ENCODE peak calls at places on chromosome 12, in nine cellular contexts. One of them, this sample, is unnamed.

GRCh38 chr12:100830003-100830795 is 35.6 kb downstream of the ANO4 start:
- DNase-seq in AG04450: no peak
- DNase-seq in ovary: no peak
- DNase-seq in thyroid gland: no peak
- DNase-seq in H9: no peak
- DNase-seq in OCI-LY7: no peak
- DNase-seq in Peyer's patch: no peak
- DNase-seq in PC-3: no peak
- DNase-seq in HCT116: no peak
- DNase-seq in this sample: no peak

GRCh38 chr12:28035483-28035882 is 63.0 kb upstream of the PTHLH start:
- DNase-seq in AG04450: no peak
- DNase-seq in ovary: no peak
- DNase-seq in thyroid gland: no peak
- DNase-seq in H9: no peak
- DNase-seq in OCI-LY7: no peak
- DNase-seq in Peyer's patch: no peak
- DNase-seq in PC-3: peak
- DNase-seq in HCT116: no peak
- DNase-seq in this sample: no peak

GRCh38 chr12:71671816-71672215 is 7.7 kb downstream of the THAP2 start:
- DNase-seq in AG04450: no peak
- DNase-seq in ovary: no peak
- DNase-seq in thyroid gland: no peak
- DNase-seq in H9: no peak
- DNase-seq in OCI-LY7: no peak
- DNase-seq in Peyer's patch: no peak
- DNase-seq in PC-3: no peak
- DNase-seq in HCT116: no peak
- DNase-seq in this sample: no peak

GRCh38 chr12:42296503-42297109 is 29.3 kb downstream of the ZCRB1 start:
- DNase-seq in AG04450: no peak
- DNase-seq in ovary: no peak
- DNase-seq in thyroid gland: no peak
- DNase-seq in H9: no peak
- DNase-seq in OCI-LY7: peak
- DNase-seq in Peyer's patch: no peak
- DNase-seq in PC-3: peak
- DNase-seq in HCT116: no peak
- DNase-seq in this sample: no peak

GRCh38 chr12:47079365-47079893 is at the start of gene PCED1B:
- DNase-seq in AG04450: no peak
- DNase-seq in ovary: peak
- DNase-seq in thyroid gland: peak
- DNase-seq in H9: peak
- DNase-seq in OCI-LY7: peak
- DNase-seq in Peyer's patch: peak
- DNase-seq in PC-3: peak
- DNase-seq in HCT116: no peak
- DNase-seq in this sample: peak

GRCh38 chr12:58026892-58027891 is 85.8 kb downstream of the ATP23 start:
- DNase-seq in AG04450: no peak
- DNase-seq in ovary: no peak
- DNase-seq in thyroid gland: no peak
- DNase-seq in H9: no peak
- DNase-seq in OCI-LY7: no peak
- DNase-seq in Peyer's patch: no peak
- DNase-seq in PC-3: no peak
- DNase-seq in HCT116: no peak
- DNase-seq in this sample: no peak

GRCh38 chr12:46919666-46920065 is 93.9 kb upstream of the SLC38A4 start:
- DNase-seq in AG04450: no peak
- DNase-seq in ovary: no peak
- DNase-seq in thyroid gland: no peak
- DNase-seq in H9: no peak
- DNase-seq in OCI-LY7: no peak
- DNase-seq in Peyer's patch: no peak
- DNase-seq in PC-3: no peak
- DNase-seq in HCT116: no peak
- DNase-seq in this sample: no peak

GRCh38 chr12:43338848-43339526 is 213.0 kb downstream of the ADAMTS20 start:
- DNase-seq in AG04450: no peak
- DNase-seq in ovary: no peak
- DNase-seq in thyroid gland: no peak
- DNase-seq in H9: no peak
- DNase-seq in OCI-LY7: no peak
- DNase-seq in Peyer's patch: no peak
- DNase-seq in PC-3: peak
- DNase-seq in HCT116: peak
- DNase-seq in this sample: no peak

GRCh38 chr12:19707948-19708409 is 268.7 kb downstream of the AEBP2 start:
- DNase-seq in AG04450: no peak
- DNase-seq in ovary: no peak
- DNase-seq in thyroid gland: no peak
- DNase-seq in H9: no peak
- DNase-seq in OCI-LY7: no peak
- DNase-seq in Peyer's patch: no peak
- DNase-seq in PC-3: peak
- DNase-seq in HCT116: peak
- DNase-seq in this sample: no peak

GRCh38 chr12:131765961-131766360 is 55.1 kb downstream of the SFSWAP start:
- DNase-seq in AG04450: no peak
- DNase-seq in ovary: no peak
- DNase-seq in thyroid gland: no peak
- DNase-seq in H9: no peak
- DNase-seq in OCI-LY7: no peak
- DNase-seq in Peyer's patch: no peak
- DNase-seq in PC-3: no peak
- DNase-seq in HCT116: no peak
- DNase-seq in this sample: no peak

GRCh38 chr12:64178122-64178521 is 44.0 kb downstream of the KICS2 start:
- DNase-seq in AG04450: peak
- DNase-seq in ovary: no peak
- DNase-seq in thyroid gland: no peak
- DNase-seq in H9: no peak
- DNase-seq in OCI-LY7: no peak
- DNase-seq in Peyer's patch: no peak
- DNase-seq in PC-3: peak
- DNase-seq in HCT116: no peak
- DNase-seq in this sample: no peak

DNA sequence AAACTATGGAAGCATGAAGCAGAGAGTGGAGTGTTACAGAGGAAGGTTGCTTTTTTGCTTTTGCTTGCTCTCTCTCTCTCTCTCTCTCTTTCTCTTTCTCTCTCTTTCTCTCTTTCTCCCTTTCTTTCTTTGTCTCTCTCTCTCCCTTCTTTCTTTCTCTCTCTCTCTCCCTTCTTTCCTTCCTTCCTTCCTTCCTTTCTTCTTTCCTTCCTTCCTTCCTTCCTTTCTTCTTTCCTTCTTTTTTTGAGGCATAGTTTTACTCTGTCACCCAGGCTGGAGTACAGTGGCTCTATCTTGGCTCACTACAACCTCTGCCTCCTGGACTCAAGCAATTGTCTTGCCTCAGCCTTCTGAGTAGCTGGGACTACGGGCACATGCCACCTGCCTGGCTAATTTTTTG is 7.6 kb downstream of the ARHGDIB start:
- DNase-seq in AG04450: no peak
- DNase-seq in ovary: no peak
- DNase-seq in thyroid gland: no peak
- DNase-seq in H9: no peak
- DNase-seq in OCI-LY7: no peak
- DNase-seq in Peyer's patch: no peak
- DNase-seq in PC-3: no peak
- DNase-seq in HCT116: no peak
- DNase-seq in this sample: no peak
- H3K27ac ChIP-seq in AG04450: no peak
- H3K27ac ChIP-seq in ovary: no peak
- H3K27ac ChIP-seq in thyroid gland: no peak
- H3K27ac ChIP-seq in H9: no peak
- H3K27ac ChIP-seq in OCI-LY7: peak
- H3K27ac ChIP-seq in Peyer's patch: peak
- H3K27ac ChIP-seq in PC-3: no peak
- H3K27ac ChIP-seq in HCT116: no peak
- H3K27ac ChIP-seq in this sample: peak

DNA sequence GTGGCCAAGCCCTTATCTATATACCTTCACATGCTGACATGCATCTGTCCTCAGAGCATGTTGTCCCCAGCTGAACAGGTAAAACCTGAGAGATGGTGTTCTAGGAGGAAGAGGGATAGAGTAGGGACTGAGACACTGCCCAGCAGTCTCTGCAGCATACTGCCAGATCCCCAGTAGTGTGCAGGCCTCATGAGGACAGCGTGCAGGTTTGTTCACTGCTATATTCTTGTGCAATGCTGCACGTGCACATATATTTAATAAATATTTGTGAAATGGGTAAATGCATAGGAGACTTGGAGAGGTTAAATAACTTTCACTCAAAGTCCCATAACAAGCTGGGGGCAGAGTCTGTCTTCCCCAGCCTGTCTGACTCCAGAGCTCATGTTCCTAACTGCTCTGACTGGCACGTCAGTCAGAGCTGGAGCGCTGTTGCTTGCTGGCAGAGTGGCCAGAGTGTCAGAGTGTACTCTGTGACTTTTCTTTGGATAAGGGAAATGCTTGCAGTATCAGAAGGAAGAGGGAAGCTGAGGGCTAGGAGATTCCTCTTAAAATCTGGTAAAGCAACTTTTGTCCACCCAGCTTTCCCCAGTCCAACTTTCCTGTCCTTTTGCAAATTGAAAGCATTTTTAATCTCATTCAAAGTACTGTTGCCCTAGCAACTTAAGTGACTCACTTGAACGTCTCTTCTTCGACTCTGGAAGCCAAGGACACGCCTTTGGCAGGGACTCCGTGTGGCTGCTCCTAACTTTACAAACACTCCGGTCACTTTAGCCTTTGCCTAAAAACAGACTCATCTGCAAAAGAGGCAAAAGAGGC is 14.9 kb upstream of the POLR3B start:
- DNase-seq in AG04450: no peak
- DNase-seq in ovary: peak
- DNase-seq in thyroid gland: peak
- DNase-seq in H9: no peak
- DNase-seq in OCI-LY7: no peak
- DNase-seq in Peyer's patch: no peak
- DNase-seq in PC-3: peak
- DNase-seq in HCT116: no peak
- DNase-seq in this sample: peak
- H3K27ac ChIP-seq in AG04450: peak
- H3K27ac ChIP-seq in ovary: no peak
- H3K27ac ChIP-seq in thyroid gland: peak
- H3K27ac ChIP-seq in H9: no peak
- H3K27ac ChIP-seq in OCI-LY7: no peak
- H3K27ac ChIP-seq in Peyer's patch: no peak
- H3K27ac ChIP-seq in PC-3: peak
- H3K27ac ChIP-seq in HCT116: no peak
- H3K27ac ChIP-seq in this sample: peak

GRCh38 chr12:7638764-7639570 is 26.7 kb downstream of the APOBEC1 start:
- DNase-seq in AG04450: peak
- DNase-seq in ovary: peak
- DNase-seq in thyroid gland: peak
- DNase-seq in H9: peak
- DNase-seq in OCI-LY7: peak
- DNase-seq in Peyer's patch: no peak
- DNase-seq in PC-3: peak
- DNase-seq in HCT116: peak
- DNase-seq in this sample: peak
- H3K27ac ChIP-seq in AG04450: no peak
- H3K27ac ChIP-seq in ovary: no peak
- H3K27ac ChIP-seq in thyroid gland: no peak
- H3K27ac ChIP-seq in H9: no peak
- H3K27ac ChIP-seq in OCI-LY7: peak
- H3K27ac ChIP-seq in Peyer's patch: peak
- H3K27ac ChIP-seq in PC-3: no peak
- H3K27ac ChIP-seq in HCT116: no peak
- H3K27ac ChIP-seq in this sample: peak

GRCh38 chr12:113167868-113168267 is 17.4 kb downstream of the DDX54 start:
- DNase-seq in AG04450: no peak
- DNase-seq in ovary: no peak
- DNase-seq in thyroid gland: no peak
- DNase-seq in H9: no peak
- DNase-seq in OCI-LY7: no peak
- DNase-seq in Peyer's patch: no peak
- DNase-seq in PC-3: no peak
- DNase-seq in HCT116: no peak
- DNase-seq in this sample: no peak
- H3K27ac ChIP-seq in AG04450: no peak
- H3K27ac ChIP-seq in ovary: no peak
- H3K27ac ChIP-seq in thyroid gland: no peak
- H3K27ac ChIP-seq in H9: no peak
- H3K27ac ChIP-seq in OCI-LY7: no peak
- H3K27ac ChIP-seq in Peyer's patch: no peak
- H3K27ac ChIP-seq in PC-3: no peak
- H3K27ac ChIP-seq in HCT116: no peak
- H3K27ac ChIP-seq in this sample: no peak

DNA sequence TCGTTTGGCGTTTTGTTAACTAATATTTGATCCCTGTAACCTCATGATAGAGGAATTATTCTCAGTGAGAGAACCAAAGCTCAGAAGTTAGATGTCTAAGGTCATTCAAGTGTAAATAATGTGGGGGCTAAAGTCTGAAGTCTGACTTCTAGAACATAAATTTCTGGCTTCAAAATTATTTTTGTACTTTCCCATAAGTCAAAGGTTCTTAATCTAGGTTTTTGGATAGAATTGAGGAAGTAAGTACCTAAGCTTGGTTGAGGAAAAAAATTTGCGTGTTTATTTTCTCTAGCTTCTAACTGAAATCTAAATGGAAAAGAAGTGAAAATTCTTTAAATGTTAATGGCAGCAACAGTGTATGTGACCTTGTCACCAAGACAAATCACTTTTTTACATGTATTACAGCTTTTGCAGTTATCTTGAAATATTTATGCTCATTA is 2.3 kb downstream of the LARP4 start:
- DNase-seq in AG04450: no peak
- DNase-seq in ovary: no peak
- DNase-seq in thyroid gland: no peak
- DNase-seq in H9: no peak
- DNase-seq in OCI-LY7: peak
- DNase-seq in Peyer's patch: no peak
- DNase-seq in PC-3: no peak
- DNase-seq in HCT116: no peak
- DNase-seq in this sample: no peak
- H3K27ac ChIP-seq in AG04450: no peak
- H3K27ac ChIP-seq in ovary: no peak
- H3K27ac ChIP-seq in thyroid gland: peak
- H3K27ac ChIP-seq in H9: no peak
- H3K27ac ChIP-seq in OCI-LY7: peak
- H3K27ac ChIP-seq in Peyer's patch: no peak
- H3K27ac ChIP-seq in PC-3: peak
- H3K27ac ChIP-seq in HCT116: no peak
- H3K27ac ChIP-seq in this sample: no peak